ENCODE peak calls at places on chromosomes 1 and 21, in nine cellular contexts. G is HS-5; Z is colonic mucosa; U is T-helper 17 cell; J is GM13976; W is hypothalamus; P is G401; R is WTC11; E is stimulated activated CD8-positive, alpha-beta memory T cell treated with anti-CD3 and anti-CD28 coated beads, Interleukin-2, amount 100 ng/mL, for 1 hour. A is an unnamed sample.
A peak's percentile ranks its signal among the peaks of the same experiment; 100 is the strongest.

GRCh38 chr21:43608225-43608624 is 51.1 kb downstream of the HSF2BP start:
- DNase-seq in G (no peak), Z (no peak), U (no peak), J (no peak), W (no peak), P (no peak), R (no peak), E (no peak), A (no peak)

GRCh38 chr1:25503551-25504426 is 39.6 kb upstream of the LDLRAP1 start:
- DNase-seq in G (no peak), Z (peak; percentile 80), U (peak; percentile 48), J (no peak), W (peak; percentile 4), P (no peak), R (peak; percentile 83), E (peak; percentile 56), A (peak; percentile 68)

GRCh38 chr1:25863486-25864262 is 4.4 kb upstream of the AUNIP start:
- DNase-seq in G (no peak), Z (no peak), U (no peak), J (no peak), W (no peak), P (peak; percentile 71), R (no peak), E (no peak), A (no peak)

GRCh38 chr1:234478481-234479309 is at the start of gene TARBP1:
- DNase-seq in G (peak; percentile 25), Z (peak; percentile 70), U (peak; percentile 54), J (peak; percentile 87), W (peak; percentile 74), P (peak; percentile 74), R (peak; percentile 68), E (peak; percentile 43), A (peak; percentile 81)

GRCh38 chr1:110048923-110049601 is 14.6 kb downstream of the STRIP1 start:
- DNase-seq in G (no peak), Z (peak; percentile 67), U (no peak), J (no peak), W (peak; percentile 27), P (no peak), R (no peak), E (no peak), A (no peak)

GRCh38 chr21:39849014-39849655 is 18.1 kb upstream of the PCP4 start:
- DNase-seq in G (no peak), Z (no peak), U (no peak), J (no peak), W (no peak), P (no peak), R (no peak), E (no peak), A (no peak)

GRCh38 chr1:24929876-24930702 is at the start of gene RUNX3:
- DNase-seq in G (peak; percentile 22), Z (peak; percentile 55), U (peak; percentile 91), J (peak; percentile 97), W (peak; percentile 6), P (no peak), R (peak; percentile 74), E (peak; percentile 91), A (no peak)

GRCh38 chr1:81954388-81955023 is 153.8 kb downstream of the ADGRL2 start:
- DNase-seq in G (no peak), Z (no peak), U (no peak), J (no peak), W (no peak), P (no peak), R (no peak), E (no peak), A (no peak)

GRCh38 chr1:101152633-101153032 is 84.2 kb upstream of the S1PR1 start:
- DNase-seq in G (no peak), Z (no peak), U (no peak), J (no peak), W (no peak), P (no peak), R (no peak), E (no peak), A (no peak)

GRCh38 chr1:31562707-31563360 is 13.5 kb upstream of the TINAGL1 start:
- DNase-seq in G (peak; percentile 47), Z (no peak), U (no peak), J (no peak), W (no peak), P (no peak), R (no peak), E (no peak), A (peak; percentile 73)

GRCh38 chr1:21318714-21319159 is 28.5 kb upstream of the ECE1 start:
- DNase-seq in G (no peak), Z (peak; percentile 71), U (no peak), J (no peak), W (peak; percentile 28), P (no peak), R (no peak), E (no peak), A (no peak)

GRCh38 chr1:58266242-58266641 is 280.3 kb downstream of the OMA1 start:
- DNase-seq in G (no peak), Z (no peak), U (no peak), J (no peak), W (no peak), P (no peak), R (no peak), E (no peak), A (no peak)

GRCh38 chr1:26021647-26022403 is at the start of gene EXTL1:
- DNase-seq in G (no peak), Z (no peak), U (no peak), J (no peak), W (peak; percentile 44), P (peak; percentile 67), R (peak; percentile 75), E (no peak), A (no peak)

GRCh38 chr1:205444931-205445652 is 10.8 kb downstream of the BLACAT1 start:
- DNase-seq in G (no peak), Z (no peak), U (no peak), J (no peak), W (peak; percentile 89), P (peak; percentile 99), R (peak; percentile 84), E (no peak), A (peak; percentile 40)

GRCh38 chr1:204931313-204931712 is 60.7 kb downstream of the NFASC start:
- DNase-seq in G (no peak), Z (no peak), U (no peak), J (no peak), W (no peak), P (no peak), R (no peak), E (no peak), A (no peak)

GRCh38 chr1:205140113-205140512 is 18.3 kb upstream of the RBBP5 start:
- DNase-seq in G (no peak), Z (no peak), U (no peak), J (no peak), W (no peak), P (no peak), R (no peak), E (no peak), A (no peak)

GRCh38 chr1:1250828-1251284 is 4.3 kb upstream of the C1QTNF12 start:
- DNase-seq in G (no peak), Z (no peak), U (peak; percentile 61), J (peak; percentile 89), W (no peak), P (no peak), R (no peak), E (peak; percentile 41), A (no peak)

GRCh38 chr1:236128646-236129178 is 13.6 kb upstream of the GPR137B start:
- DNase-seq in G (no peak), Z (no peak), U (no peak), J (no peak), W (peak; percentile 17), P (peak; percentile 16), R (no peak), E (no peak), A (no peak)

GRCh38 chr1:64675718-64676345 is 69.0 kb upstream of the RAVER2 start:
- DNase-seq in G (no peak), Z (no peak), U (no peak), J (peak; percentile 30), W (no peak), P (peak; percentile 15), R (no peak), E (no peak), A (peak; percentile 19)

GRCh38 chr1:12314328-12314903 is 84.6 kb downstream of the VPS13D start:
- DNase-seq in G (no peak), Z (no peak), U (no peak), J (peak; percentile 34), W (no peak), P (peak; percentile 5), R (no peak), E (no peak), A (peak; percentile 57)

GRCh38 chr1:64228181-64228957 is 24.9 kb downstream of the UBE2U start:
- DNase-seq in G (peak; percentile 49), Z (no peak), U (no peak), J (no peak), W (no peak), P (no peak), R (no peak), E (no peak), A (no peak)